ENCODE peak calls at places on chromosomes 3 and 15, in ten cellular contexts. One of them, this sample, is unnamed.

GRCh38 chr15:67805008-67805681 is 20.2 kb upstream of the SKOR1 start:
- DNase-seq in neural progenitor cell: no peak
- DNase-seq in HFF-Myc: no peak
- DNase-seq in WERI-Rb-1: no peak
- DNase-seq in stomach: peak
- DNase-seq in cardiac fibroblast: no peak
- DNase-seq in lower leg skin: no peak
- DNase-seq in endothelial cell: no peak
- DNase-seq in GM12878: no peak
- DNase-seq in CD8-positive, alpha-beta T cell: no peak
- DNase-seq in this sample: no peak

GRCh38 chr15:73573572-73573971 is 59.6 kb downstream of the NPTN start:
- DNase-seq in neural progenitor cell: no peak
- DNase-seq in endothelial cell: no peak
- DNase-seq in WERI-Rb-1: peak
- DNase-seq in GM12878: no peak
- DNase-seq in cardiac fibroblast: peak
- DNase-seq in CD8-positive, alpha-beta T cell: no peak
- DNase-seq in stomach: no peak
- DNase-seq in lower leg skin: peak
- DNase-seq in HFF-Myc: peak
- DNase-seq in this sample: no peak

GRCh38 chr3:18806633-18807032 is 341.7 kb upstream of the KCNH8 start:
- DNase-seq in neural progenitor cell: no peak
- DNase-seq in WERI-Rb-1: no peak
- DNase-seq in cardiac fibroblast: no peak
- DNase-seq in endothelial cell: no peak
- DNase-seq in GM12878: no peak
- DNase-seq in HFF-Myc: no peak
- DNase-seq in lower leg skin: no peak
- DNase-seq in stomach: no peak
- DNase-seq in CD8-positive, alpha-beta T cell: no peak
- DNase-seq in this sample: no peak

GRCh38 chr3:156251424-156251823 is 131.0 kb downstream of the KCNAB1 start:
- DNase-seq in cardiac fibroblast: no peak
- DNase-seq in neural progenitor cell: peak
- DNase-seq in endothelial cell: no peak
- DNase-seq in HFF-Myc: no peak
- DNase-seq in WERI-Rb-1: no peak
- DNase-seq in lower leg skin: no peak
- DNase-seq in GM12878: no peak
- DNase-seq in stomach: no peak
- DNase-seq in CD8-positive, alpha-beta T cell: no peak
- DNase-seq in this sample: no peak

GRCh38 chr15:90149609-90150340 is 47.5 kb upstream of the IDH2 start:
- DNase-seq in lower leg skin: no peak
- DNase-seq in HFF-Myc: no peak
- DNase-seq in WERI-Rb-1: no peak
- DNase-seq in neural progenitor cell: no peak
- DNase-seq in cardiac fibroblast: no peak
- DNase-seq in GM12878: no peak
- DNase-seq in endothelial cell: no peak
- DNase-seq in CD8-positive, alpha-beta T cell: no peak
- DNase-seq in stomach: no peak
- DNase-seq in this sample: no peak

GRCh38 chr3:14145236-14145635 is 20.4 kb downstream of the TMEM43 start:
- DNase-seq in GM12878: no peak
- DNase-seq in lower leg skin: no peak
- DNase-seq in endothelial cell: no peak
- DNase-seq in CD8-positive, alpha-beta T cell: no peak
- DNase-seq in stomach: no peak
- DNase-seq in cardiac fibroblast: peak
- DNase-seq in WERI-Rb-1: no peak
- DNase-seq in HFF-Myc: no peak
- DNase-seq in neural progenitor cell: no peak
- DNase-seq in this sample: no peak

GRCh38 chr3:98746122-98746521 is 17.0 kb upstream of the ST3GAL6 start:
- DNase-seq in endothelial cell: no peak
- DNase-seq in WERI-Rb-1: no peak
- DNase-seq in HFF-Myc: no peak
- DNase-seq in lower leg skin: no peak
- DNase-seq in GM12878: no peak
- DNase-seq in CD8-positive, alpha-beta T cell: no peak
- DNase-seq in stomach: no peak
- DNase-seq in neural progenitor cell: no peak
- DNase-seq in cardiac fibroblast: no peak
- DNase-seq in this sample: no peak

GRCh38 chr3:5138214-5138981 is 16.3 kb downstream of the ARL8B start:
- DNase-seq in neural progenitor cell: no peak
- DNase-seq in endothelial cell: no peak
- DNase-seq in WERI-Rb-1: no peak
- DNase-seq in HFF-Myc: no peak
- DNase-seq in lower leg skin: no peak
- DNase-seq in stomach: no peak
- DNase-seq in cardiac fibroblast: peak
- DNase-seq in CD8-positive, alpha-beta T cell: no peak
- DNase-seq in GM12878: no peak
- DNase-seq in this sample: no peak

GRCh38 chr15:42070276-42070965 is 23.9 kb downstream of the PLA2G4D start:
- DNase-seq in GM12878: no peak
- DNase-seq in stomach: peak
- DNase-seq in cardiac fibroblast: no peak
- DNase-seq in endothelial cell: no peak
- DNase-seq in WERI-Rb-1: no peak
- DNase-seq in HFF-Myc: no peak
- DNase-seq in neural progenitor cell: no peak
- DNase-seq in CD8-positive, alpha-beta T cell: no peak
- DNase-seq in lower leg skin: no peak
- DNase-seq in this sample: no peak

GRCh38 chr15:42069025-42069424 is 25.3 kb downstream of the PLA2G4D start:
- DNase-seq in cardiac fibroblast: no peak
- DNase-seq in stomach: no peak
- DNase-seq in endothelial cell: no peak
- DNase-seq in WERI-Rb-1: no peak
- DNase-seq in CD8-positive, alpha-beta T cell: no peak
- DNase-seq in neural progenitor cell: no peak
- DNase-seq in GM12878: no peak
- DNase-seq in lower leg skin: no peak
- DNase-seq in HFF-Myc: no peak
- DNase-seq in this sample: no peak

GRCh38 chr15:42070966-42071350 is 23.4 kb downstream of the PLA2G4D start:
- DNase-seq in neural progenitor cell: no peak
- DNase-seq in endothelial cell: no peak
- DNase-seq in GM12878: no peak
- DNase-seq in HFF-Myc: no peak
- DNase-seq in lower leg skin: no peak
- DNase-seq in CD8-positive, alpha-beta T cell: no peak
- DNase-seq in stomach: no peak
- DNase-seq in cardiac fibroblast: no peak
- DNase-seq in WERI-Rb-1: no peak
- DNase-seq in this sample: no peak

GRCh38 chr15:42068601-42069000 is 25.8 kb downstream of the PLA2G4D start:
- DNase-seq in WERI-Rb-1: no peak
- DNase-seq in stomach: peak
- DNase-seq in lower leg skin: no peak
- DNase-seq in HFF-Myc: no peak
- DNase-seq in GM12878: no peak
- DNase-seq in endothelial cell: no peak
- DNase-seq in neural progenitor cell: no peak
- DNase-seq in CD8-positive, alpha-beta T cell: no peak
- DNase-seq in cardiac fibroblast: no peak
- DNase-seq in this sample: no peak

GRCh38 chr15:42069496-42070275 is 24.7 kb downstream of the PLA2G4D start:
- DNase-seq in WERI-Rb-1: no peak
- DNase-seq in GM12878: no peak
- DNase-seq in lower leg skin: no peak
- DNase-seq in cardiac fibroblast: no peak
- DNase-seq in HFF-Myc: no peak
- DNase-seq in stomach: peak
- DNase-seq in neural progenitor cell: no peak
- DNase-seq in endothelial cell: no peak
- DNase-seq in CD8-positive, alpha-beta T cell: no peak
- DNase-seq in this sample: no peak
- TF ChIP-seq CTCF in WERI-Rb-1: no peak
- TF ChIP-seq CTCF in GM12878: no peak
- TF ChIP-seq CTCF in lower leg skin: no peak
- TF ChIP-seq CTCF in cardiac fibroblast: no peak
- TF ChIP-seq CTCF in HFF-Myc: no peak
- TF ChIP-seq CTCF in stomach: no peak
- TF ChIP-seq CTCF in neural progenitor cell: no peak
- TF ChIP-seq CTCF in endothelial cell: no peak
- TF ChIP-seq CTCF in CD8-positive, alpha-beta T cell: no peak
- TF ChIP-seq CTCF in this sample: no peak

DNA sequence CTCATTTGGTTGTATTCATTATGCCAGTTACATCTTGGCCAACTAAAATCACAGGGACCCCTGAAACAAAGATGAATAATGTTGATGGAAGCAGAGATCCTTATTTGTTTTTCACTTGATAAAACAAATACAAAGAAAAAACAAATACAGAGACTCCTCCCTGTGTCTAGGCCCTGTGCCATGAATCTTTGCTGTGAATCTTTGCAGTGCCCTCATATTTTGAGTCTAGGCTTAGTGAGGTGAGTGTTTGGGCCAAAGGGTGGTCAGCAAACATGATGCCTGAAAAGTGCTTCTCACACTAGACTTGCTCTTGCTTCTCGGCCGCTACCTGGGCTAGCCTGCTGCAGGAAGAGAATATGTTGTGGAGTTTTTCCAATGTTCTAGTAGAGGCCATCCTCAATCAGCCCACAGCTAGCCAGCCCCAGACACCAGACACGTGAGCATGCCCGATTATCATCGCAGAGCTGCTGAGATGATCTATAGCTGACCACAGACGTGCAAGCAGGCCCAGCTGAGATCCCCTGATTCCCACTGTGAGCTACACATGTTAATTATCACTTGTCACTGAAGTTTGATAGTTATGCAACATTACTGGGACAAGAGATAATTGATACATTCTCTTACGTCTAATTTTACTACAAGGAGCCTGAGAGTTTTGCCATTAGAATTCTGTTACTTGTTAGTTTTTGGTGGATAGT is 191.4 kb downstream of the THRB start:
- DNase-seq in stomach: no peak
- DNase-seq in cardiac fibroblast: no peak
- DNase-seq in endothelial cell: no peak
- DNase-seq in CD8-positive, alpha-beta T cell: no peak
- DNase-seq in neural progenitor cell: no peak
- DNase-seq in HFF-Myc: no peak
- DNase-seq in GM12878: no peak
- DNase-seq in WERI-Rb-1: no peak
- DNase-seq in lower leg skin: no peak
- DNase-seq in this sample: no peak
- TF ChIP-seq CTCF in stomach: no peak
- TF ChIP-seq CTCF in cardiac fibroblast: no peak
- TF ChIP-seq CTCF in endothelial cell: no peak
- TF ChIP-seq CTCF in CD8-positive, alpha-beta T cell: no peak
- TF ChIP-seq CTCF in neural progenitor cell: no peak
- TF ChIP-seq CTCF in HFF-Myc: no peak
- TF ChIP-seq CTCF in GM12878: no peak
- TF ChIP-seq CTCF in WERI-Rb-1: no peak
- TF ChIP-seq CTCF in lower leg skin: no peak
- TF ChIP-seq CTCF in this sample: no peak

DNA sequence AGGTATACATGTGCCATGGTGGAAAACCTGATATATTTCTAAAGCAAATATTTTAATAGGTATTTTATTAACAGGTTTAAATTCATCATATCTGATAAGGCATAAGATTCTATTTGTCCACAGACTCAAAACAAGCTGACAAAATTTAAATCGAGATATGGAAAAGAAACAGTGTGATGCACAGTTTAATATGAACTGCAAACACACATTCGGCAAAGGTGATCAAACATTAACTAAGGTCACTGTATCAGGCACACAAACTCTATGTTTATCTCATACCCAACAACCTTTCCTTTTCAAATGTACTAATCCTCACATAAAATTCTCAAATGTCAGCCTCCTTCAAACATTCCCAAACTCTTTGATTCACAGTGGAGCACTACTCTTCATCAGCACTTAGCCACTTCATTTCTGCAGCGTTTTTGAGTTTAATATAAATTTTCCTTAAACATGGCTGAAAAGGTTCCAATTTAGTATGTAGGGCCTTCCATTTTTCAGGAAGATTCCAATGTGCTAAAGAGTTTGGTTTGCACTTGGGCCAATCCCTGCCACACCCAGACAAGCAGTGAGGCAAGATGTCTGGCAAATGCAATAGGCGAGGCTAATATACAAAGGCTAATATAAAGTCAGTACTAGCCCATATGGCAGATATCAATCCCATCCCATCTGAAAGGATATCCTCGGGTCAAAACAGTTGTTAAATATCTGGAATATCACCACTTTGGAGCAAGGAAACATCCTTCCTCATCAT is 84.6 kb downstream of the GBE1 start:
- DNase-seq in HFF-Myc: no peak
- DNase-seq in WERI-Rb-1: no peak
- DNase-seq in lower leg skin: no peak
- DNase-seq in GM12878: no peak
- DNase-seq in endothelial cell: no peak
- DNase-seq in CD8-positive, alpha-beta T cell: no peak
- DNase-seq in stomach: no peak
- DNase-seq in cardiac fibroblast: no peak
- DNase-seq in neural progenitor cell: no peak
- DNase-seq in this sample: no peak
- TF ChIP-seq CTCF in HFF-Myc: no peak
- TF ChIP-seq CTCF in WERI-Rb-1: no peak
- TF ChIP-seq CTCF in lower leg skin: no peak
- TF ChIP-seq CTCF in GM12878: no peak
- TF ChIP-seq CTCF in endothelial cell: no peak
- TF ChIP-seq CTCF in CD8-positive, alpha-beta T cell: no peak
- TF ChIP-seq CTCF in stomach: no peak
- TF ChIP-seq CTCF in cardiac fibroblast: no peak
- TF ChIP-seq CTCF in neural progenitor cell: no peak
- TF ChIP-seq CTCF in this sample: no peak

GRCh38 chr3:1444196-1444595 is 351.4 kb downstream of the CNTN6 start:
- DNase-seq in cardiac fibroblast: no peak
- DNase-seq in GM12878: no peak
- DNase-seq in WERI-Rb-1: no peak
- DNase-seq in HFF-Myc: no peak
- DNase-seq in CD8-positive, alpha-beta T cell: no peak
- DNase-seq in endothelial cell: no peak
- DNase-seq in lower leg skin: no peak
- DNase-seq in stomach: no peak
- DNase-seq in neural progenitor cell: no peak
- DNase-seq in this sample: no peak

GRCh38 chr3:1442271-1442670 is 349.4 kb downstream of the CNTN6 start:
- DNase-seq in neural progenitor cell: no peak
- DNase-seq in HFF-Myc: no peak
- DNase-seq in stomach: no peak
- DNase-seq in cardiac fibroblast: no peak
- DNase-seq in WERI-Rb-1: no peak
- DNase-seq in GM12878: no peak
- DNase-seq in CD8-positive, alpha-beta T cell: no peak
- DNase-seq in endothelial cell: no peak
- DNase-seq in lower leg skin: no peak
- DNase-seq in this sample: no peak

DNA sequence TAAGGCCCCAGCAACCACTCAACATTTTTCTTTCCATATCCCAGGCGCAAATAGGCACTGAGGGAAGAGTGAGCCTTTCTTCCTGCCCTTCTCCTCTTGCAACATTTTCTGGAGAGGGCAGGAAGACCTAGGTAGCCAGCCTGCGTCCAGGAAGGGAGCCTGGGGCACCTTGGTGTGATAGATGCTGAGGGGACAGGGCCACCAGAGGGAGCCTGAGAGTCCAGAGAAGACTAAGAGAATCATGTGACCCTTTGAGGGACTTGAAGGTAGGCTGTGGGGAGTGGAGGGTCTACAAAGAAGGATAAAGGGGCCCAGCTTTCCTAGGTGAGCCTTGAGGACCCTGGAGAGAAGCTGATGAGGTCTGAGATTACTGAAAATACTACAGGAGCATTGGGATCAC is 346.6 kb downstream of the CNTN6 start:
- DNase-seq in cardiac fibroblast: no peak
- DNase-seq in WERI-Rb-1: peak
- DNase-seq in neural progenitor cell: peak
- DNase-seq in endothelial cell: no peak
- DNase-seq in lower leg skin: no peak
- DNase-seq in CD8-positive, alpha-beta T cell: no peak
- DNase-seq in HFF-Myc: no peak
- DNase-seq in GM12878: no peak
- DNase-seq in stomach: peak
- DNase-seq in this sample: no peak
- TF ChIP-seq CTCF in cardiac fibroblast: no peak
- TF ChIP-seq CTCF in WERI-Rb-1: peak
- TF ChIP-seq CTCF in neural progenitor cell: peak
- TF ChIP-seq CTCF in endothelial cell: no peak
- TF ChIP-seq CTCF in lower leg skin: no peak
- TF ChIP-seq CTCF in CD8-positive, alpha-beta T cell: no peak
- TF ChIP-seq CTCF in HFF-Myc: no peak
- TF ChIP-seq CTCF in GM12878: peak
- TF ChIP-seq CTCF in stomach: no peak
- TF ChIP-seq CTCF in this sample: no peak

This sample was measured in dorsolateral prefrontal cortex.